ENCODE peak calls at places on chromosomes 4 and X, in ten cellular contexts. E, N, S, T, J, Y, B, P, K and F are unnamed samples. For H3K4me1, the result is how much of the 10 kb centered on the place peaks cover.

GRCh38 chr4:3375688-3376087 is 66.1 kb upstream of the HGFAC start:
- DNase-seq in E (no peak), Y (no peak), T (peak), N (no peak), P (no peak), S (no peak), K (no peak), J (no peak), B (no peak), F (no peak)

GRCh38 chrX:30283456-30284200 is 25.6 kb downstream of the NR0B1 start:
- DNase-seq in T (peak), N (peak), P (no peak), E (no peak), Y (no peak), B (no peak), S (no peak), J (no peak), K (no peak), F (peak)

GRCh38 chr4:54371211-54371610 is 142.1 kb downstream of the PDGFRA start:
- DNase-seq in P (no peak), T (peak), E (no peak), K (no peak), N (no peak), Y (no peak), J (no peak), S (no peak), B (no peak), F (no peak)

GRCh38 chr4:150268444-150268843 is 190.2 kb downstream of the DCLK2 start:
- DNase-seq in T (no peak), P (no peak), S (no peak), J (no peak), K (no peak), Y (no peak), N (no peak), E (no peak), B (no peak), F (no peak)

GRCh38 chrX:54564942-54565341 is 34.9 kb downstream of the GNL3L start:
- DNase-seq in J (no peak), N (no peak), S (no peak), B (no peak), E (no peak), Y (no peak), T (peak), P (no peak), K (no peak), F (no peak)

GRCh38 chrX:133265331-133265730 is 47.2 kb upstream of the TFDP3 start:
- DNase-seq in P (no peak), N (no peak), K (no peak), B (no peak), J (no peak), E (no peak), S (no peak), T (no peak), Y (no peak), F (no peak)

GRCh38 chrX:74535211-74535621 is 79.2 kb downstream of the RLIM start:
- DNase-seq in E (peak), K (no peak), T (peak), N (no peak), S (peak), Y (no peak), B (peak), J (no peak), P (no peak), F (peak)

GRCh38 chr4:2583517-2583916 is 47.1 kb downstream of the FAM193A start:
- DNase-seq in K (no peak), Y (no peak), S (no peak), P (no peak), E (no peak), J (no peak), N (no peak), T (peak), B (no peak), F (peak)

GRCh38 chr4:72993876-72994275 is 75.6 kb downstream of the COX18 start:
- DNase-seq in J (no peak), S (no peak), Y (no peak), K (no peak), E (no peak), B (no peak), P (no peak), N (no peak), T (no peak), F (no peak)

GRCh38 chr4:1795304-1796195 is 2.5 kb downstream of the FGFR3 start:
- DNase-seq in P (peak), E (no peak), N (no peak), J (no peak), S (no peak), Y (no peak), K (peak), B (no peak), T (no peak), F (no peak)

GRCh38 chrX:39633293-39633692 is 464.5 kb downstream of the BCOR start:
- DNase-seq in S (no peak), J (no peak), K (no peak), P (no peak), B (no peak), N (no peak), Y (no peak), T (peak), E (no peak), F (no peak)

GRCh38 chr4:148349153-148349552 is 93.1 kb downstream of the NR3C2 start:
- DNase-seq in P (no peak), B (no peak), N (no peak), J (no peak), K (no peak), T (no peak), E (no peak), Y (no peak), S (no peak), F (no peak)

GRCh38 chrX:23786268-23786815 is 3.4 kb downstream of the SAT1 start:
- DNase-seq in T (peak), J (no peak), N (no peak), P (no peak), E (no peak), Y (no peak), K (no peak), S (no peak), B (no peak), F (no peak)

GRCh38 chrX:20399728-20400414 is 133.2 kb upstream of the RPS6KA3 start:
- DNase-seq in E (no peak), T (no peak), Y (no peak), P (no peak), J (no peak), K (no peak), S (no peak), B (no peak), N (no peak), F (no peak)

GRCh38 chr4:38367642-38368189 is 296.3 kb upstream of the KLF3 start:
- DNase-seq in K (no peak), S (no peak), J (no peak), P (no peak), B (no peak), N (no peak), T (peak), E (no peak), Y (no peak), F (no peak)

GRCh38 chr4:186029731-186030421 is 39.1 kb upstream of the TLR3 start:
- DNase-seq in K (peak), B (peak), S (no peak), E (peak), T (peak), N (no peak), Y (peak), P (peak), J (no peak), F (peak)

GRCh38 chr4:168150651-168151050 is 58.3 kb downstream of the ANXA10 start:
- DNase-seq in E (no peak), S (no peak), P (no peak), N (no peak), Y (no peak), K (no peak), J (no peak), T (no peak), B (no peak), F (peak)

GRCh38 chrX:72305286-72306084 is at the start of gene CITED1:
- DNase-seq in N (peak), S (no peak), J (no peak), K (peak), T (peak), E (no peak), P (no peak), B (peak), Y (no peak), F (no peak)

GRCh38 chr4:72899214-72899613 is 170.3 kb downstream of the COX18 start:
- DNase-seq in E (no peak), K (no peak), B (no peak), P (no peak), J (no peak), T (no peak), S (no peak), N (no peak), Y (no peak), F (peak)

GRCh38 chrX:84168095-84168494 is 19.9 kb downstream of the RPS6KA6 start:
- DNase-seq in T (peak), J (no peak), S (no peak), P (no peak), E (no peak), K (no peak), N (no peak), Y (no peak), B (no peak), F (no peak)

GRCh38 chrX:66014560-66014959 is 25.3 kb downstream of the VSIG4 start:
- DNase-seq in P (no peak), Y (no peak), N (no peak), S (no peak), J (no peak), K (no peak), E (no peak), B (no peak), T (no peak), F (no peak)

GRCh38 chrX:139803224-139803623 is 95.3 kb upstream of the MCF2 start:
- DNase-seq in N (no peak), S (no peak), J (no peak), T (no peak), K (no peak), Y (no peak), P (no peak), B (no peak), E (no peak), F (no peak)

GRCh38 chrX:8027876-8028275 is 100.7 kb upstream of the PNPLA4 start:
- DNase-seq in E (no peak), K (no peak), B (no peak), J (no peak), P (no peak), S (no peak), Y (no peak), N (no peak), T (no peak), F (no peak)

GRCh38 chr4:70994069-70994366 is 569 bp downstream of the DCK start:
- DNase-seq in B (no peak), Y (no peak), K (no peak), N (no peak), S (no peak), P (no peak), J (no peak), E (no peak), T (no peak), F (no peak)

GRCh38 chr4:155703486-155704227 is 37.0 kb downstream of the GUCY1A1 start:
- DNase-seq in E (no peak), N (no peak), S (no peak), P (no peak), K (no peak), J (no peak), T (peak), B (no peak), Y (no peak), F (no peak)

GRCh38 chrX:138711399-138712347 is at the start of gene FGF13:
- DNase-seq in J (no peak), P (peak), B (peak), E (no peak), K (peak), N (no peak), Y (peak), S (no peak), T (peak), F (no peak)

GRCh38 chrX:10231461-10231860 is 74.7 kb downstream of the CLCN4 start:
- DNase-seq in J (no peak), T (no peak), E (no peak), B (no peak), Y (no peak), K (no peak), S (no peak), N (no peak), P (no peak), F (no peak)

GRCh38 chr4:145735330-145735638 is 55.3 kb downstream of the C4orf51 start:
- DNase-seq in Y (no peak), P (no peak), N (peak), T (peak), S (no peak), K (no peak), E (no peak), B (no peak), J (no peak), F (peak)

DNA sequence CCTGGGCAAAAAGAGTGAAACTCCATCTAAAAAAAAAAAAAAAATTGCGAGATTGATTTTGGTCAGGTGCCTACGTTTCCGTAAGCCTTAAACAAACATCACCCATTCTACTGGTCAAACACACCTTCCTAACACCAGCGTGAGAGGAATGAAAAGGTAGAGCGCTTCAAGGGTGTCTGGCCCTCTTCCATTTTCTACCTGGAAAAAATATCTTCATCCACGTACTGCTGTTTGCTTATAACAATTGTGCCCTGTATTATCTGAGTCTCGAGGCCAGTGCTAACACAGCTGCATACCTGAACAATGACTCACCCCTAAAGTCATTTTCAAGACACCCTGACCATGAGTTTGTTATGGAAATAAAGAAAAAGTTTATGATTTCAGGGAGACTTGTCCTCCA is 13.9 kb downstream of the TMSB4X start:
- DNase-seq in B (no peak), Y (no peak), T (peak), E (no peak), K (peak), N (peak), S (no peak), J (no peak), P (peak), F (peak)
- H3K4me1 ChIP-seq in B (under half), Y (under half), T (under half), E (under half), K (half or more), N (half or more), S (under half), J (under half), P (under half), F (under half)

GRCh38 chr4:109011241-109012031 is 248.6 kb upstream of the ETNPPL start:
- DNase-seq in T (no peak), B (no peak), J (no peak), S (no peak), E (no peak), P (no peak), N (no peak), K (no peak), Y (no peak), F (peak)

GRCh38 chr4:109009909-109010308 is 247.1 kb upstream of the ETNPPL start:
- DNase-seq in J (no peak), K (no peak), N (no peak), B (no peak), T (peak), E (no peak), P (no peak), S (no peak), Y (no peak), F (peak)

GRCh38 chr4:109014593-109015412 is 251.9 kb upstream of the ETNPPL start:
- DNase-seq in J (no peak), E (no peak), S (no peak), Y (no peak), P (no peak), B (no peak), T (no peak), N (no peak), K (no peak), F (no peak)

GRCh38 chr4:109010534-109010933 is 247.7 kb upstream of the ETNPPL start:
- DNase-seq in B (no peak), N (no peak), J (no peak), E (no peak), Y (no peak), T (no peak), P (no peak), K (no peak), S (no peak), F (no peak)

GRCh38 chr4:109012286-109012880 is 249.5 kb upstream of the ETNPPL start:
- DNase-seq in T (no peak), B (no peak), Y (no peak), J (no peak), E (no peak), P (no peak), K (no peak), S (no peak), N (no peak), F (no peak)
- H3K4me3 ChIP-seq in T (no peak), B (no peak), Y (no peak), J (no peak), E (no peak), P (no peak), K (no peak), S (no peak), N (no peak), F (no peak)

DNA sequence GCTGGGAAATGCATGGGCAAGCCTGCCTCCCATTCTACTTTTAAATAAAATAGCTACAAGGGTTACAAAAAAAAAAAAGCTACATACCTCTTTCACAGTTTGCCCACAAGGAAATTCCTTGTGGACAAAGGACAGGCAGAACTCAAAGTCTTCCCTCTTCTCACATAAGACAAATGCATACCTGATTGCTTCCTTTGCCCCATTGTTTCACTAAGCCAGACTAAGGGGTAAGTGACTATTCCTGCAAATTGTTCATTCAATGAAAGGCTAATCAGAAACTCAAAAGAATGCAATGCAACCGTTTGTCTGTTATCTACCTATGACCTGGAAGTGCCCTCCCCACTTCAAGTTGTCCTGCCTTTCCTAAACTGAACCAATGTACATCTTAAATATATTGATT is 780.6 kb downstream of the FAM133A start:
- DNase-seq in J (no peak), N (no peak), K (no peak), E (no peak), T (no peak), B (no peak), S (no peak), P (no peak), Y (no peak), F (no peak)
- H3K4me1 ChIP-seq in J (under half), N (under half), K (under half), E (under half), T (under half), B (under half), S (under half), P (under half), Y (under half), F (under half)

GRCh38 chr4:42653606-42654560 is 3.0 kb downstream of the ATP8A1 start:
- DNase-seq in K (no peak), B (no peak), T (no peak), J (no peak), Y (no peak), E (no peak), S (no peak), P (no peak), N (no peak), F (no peak)
- H3K4me3 ChIP-seq in K (no peak), B (no peak), T (no peak), J (no peak), Y (no peak), E (no peak), S (peak), P (no peak), N (no peak), F (no peak)

DNA sequence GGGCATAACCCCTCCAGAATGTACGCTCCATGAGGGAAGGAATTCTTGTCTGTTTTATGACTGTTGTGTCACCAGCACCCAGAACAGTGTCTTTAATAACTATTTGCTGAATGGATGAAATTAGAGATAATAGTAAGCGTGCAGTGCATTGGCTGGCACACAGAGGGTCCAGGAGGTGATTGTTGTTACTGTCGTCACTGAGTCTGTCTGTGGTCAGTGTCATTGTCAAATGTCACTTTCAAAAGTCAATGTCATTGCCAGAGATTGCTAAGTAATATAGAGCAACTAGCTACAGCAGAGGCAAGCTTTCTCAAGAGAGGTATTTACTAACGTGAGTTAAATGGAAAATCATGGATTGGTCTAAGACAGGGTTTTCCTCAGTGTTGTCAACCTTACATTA is 70.7 kb downstream of the ARHGEF38 start:
- DNase-seq in N (no peak), P (no peak), S (no peak), Y (no peak), K (no peak), E (no peak), J (no peak), B (no peak), T (no peak), F (no peak)
- H3K4me1 ChIP-seq in N (under half), P (under half), S (under half), Y (under half), K (under half), E (under half), J (under half), B (under half), T (under half), F (under half)

DNA sequence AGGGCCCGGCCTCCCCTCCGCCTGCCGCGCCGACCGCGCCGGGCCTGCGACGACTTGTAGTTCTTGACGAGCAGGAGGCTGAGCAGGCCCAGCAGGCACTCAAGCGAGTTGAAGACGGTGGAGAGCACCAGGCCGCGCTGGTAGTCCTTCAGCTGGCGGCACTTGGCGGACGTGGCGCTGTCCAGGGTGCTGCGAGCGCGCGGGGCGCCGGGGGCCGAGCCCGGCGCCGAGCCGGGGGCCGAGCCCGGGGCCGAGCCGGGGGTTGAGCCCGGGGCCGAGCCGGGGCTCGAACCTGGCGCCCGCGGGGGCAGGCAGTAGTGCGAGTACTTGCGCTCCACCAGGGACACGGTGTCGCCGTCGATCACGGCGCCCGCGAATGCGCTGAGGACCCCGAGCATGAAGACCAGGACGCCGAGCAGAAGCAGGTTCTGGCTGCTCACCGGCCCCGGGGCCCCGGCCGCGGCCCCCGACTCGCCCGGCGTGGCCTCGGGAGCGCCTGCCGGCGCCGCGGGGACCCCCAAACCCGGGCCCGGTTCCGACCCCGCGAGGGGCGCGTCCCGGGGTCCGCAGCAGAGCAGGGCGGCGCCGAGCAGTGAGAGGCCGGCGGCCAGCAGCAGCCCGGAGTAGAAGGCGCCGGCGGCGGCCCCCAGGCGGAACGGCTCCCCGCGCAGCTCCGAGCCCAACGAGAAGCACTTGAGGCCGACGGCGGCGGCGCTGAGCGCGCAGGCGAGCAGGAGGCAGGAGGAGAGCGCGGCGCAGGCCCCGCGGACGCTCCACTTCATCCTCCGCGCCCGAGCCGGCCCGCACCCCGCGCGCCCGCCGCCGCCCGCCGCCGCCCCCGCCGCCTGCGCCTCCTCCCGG is 584 bp downstream of the TMEM271 start:
- DNase-seq in P (no peak), K (peak), Y (peak), J (no peak), N (no peak), T (peak), E (no peak), B (peak), S (no peak), F (peak)
- H3K4me3 ChIP-seq in P (no peak), K (no peak), Y (no peak), J (no peak), N (no peak), T (no peak), E (no peak), B (no peak), S (no peak), F (peak)